ENCODE peak calls at places on chromosomes 5 and 9, in ten cellular contexts. M is lower leg skin, L is fibroblast of mammary gland, B is B cell, N is A673, R is breast epithelium, W is ovary, S is HFF-Myc, P is fibroblast of the aortic adventitia, G is fibroblast of lung. O is an unnamed sample.

GRCh38 chr5:144183254-144183889 is 12.7 kb downstream of the KCTD16 start:
- DNase-seq in W (no peak), B (peak; percentile 37), G (peak; percentile 56), P (peak; percentile 71), L (peak; percentile 75), S (no peak), N (peak; percentile 33), M (no peak), R (no peak), O (no peak)

GRCh38 chr5:83911367-83911919 is 190.8 kb upstream of the HAPLN1 start:
- DNase-seq in L (no peak), P (no peak), S (no peak), B (no peak), N (no peak), R (no peak), M (no peak), W (no peak), G (no peak), O (no peak)

GRCh38 chr5:87048156-87048555 is 219.5 kb upstream of the RASA1 start:
- DNase-seq in L (peak; percentile 14), B (no peak), S (peak; percentile 12), R (no peak), N (peak; percentile 18), M (no peak), P (no peak), G (no peak), W (no peak), O (no peak)

GRCh38 chr5:40572947-40573346 is 106.8 kb upstream of the PTGER4 start:
- DNase-seq in L (peak; percentile 94), M (no peak), N (peak; percentile 36), G (peak; percentile 23), R (no peak), S (peak; percentile 87), B (no peak), P (peak; percentile 76), W (no peak), O (no peak)

GRCh38 chr5:7856855-7857254 is 5.9 kb upstream of the CFAP90 start:
- DNase-seq in L (peak; percentile 51), B (peak; percentile 9), M (no peak), P (peak; percentile 40), W (no peak), N (peak; percentile 67), S (no peak), R (no peak), G (peak; percentile 31), O (no peak)

GRCh38 chr5:50595199-50595598 is 71.2 kb upstream of the PARP8 start:
- DNase-seq in G (peak; percentile 92), P (peak; percentile 93), R (no peak), B (no peak), S (peak; percentile 69), M (no peak), W (no peak), N (no peak), L (peak; percentile 92), O (no peak)

GRCh38 chr5:59092758-59093157 is 509.9 kb downstream of the RAB3C start:
- DNase-seq in M (no peak), B (no peak), W (no peak), N (no peak), R (no peak), S (no peak), L (no peak), P (peak; percentile 31), G (no peak), O (no peak)

GRCh38 chr5:140868721-140869554 is at the start of gene PCDHA11:
- DNase-seq in W (no peak), M (no peak), N (peak; percentile 85), B (no peak), R (no peak), G (no peak), P (no peak), L (peak; percentile 12), S (no peak), O (no peak)

GRCh38 chr9:96612105-96612965 is 7.3 kb downstream of the CDC14B start:
- DNase-seq in N (peak; percentile 53), M (peak; percentile 89), R (no peak), G (peak; percentile 92), L (peak; percentile 96), S (peak; percentile 50), W (no peak), P (peak; percentile 80), B (no peak), O (no peak)

GRCh38 chr9:107141967-107142366 is 141.1 kb upstream of the RAD23B start:
- DNase-seq in R (no peak), P (peak; percentile 12), B (no peak), G (peak; percentile 10), S (no peak), L (peak; percentile 29), M (no peak), N (peak; percentile 7), W (no peak), O (no peak)
- TF ChIP-seq CTCF in R (no peak), P (peak; percentile 28), B (no peak), G (no peak), S (peak; percentile 25), L (peak; percentile 38), M (no peak), N (peak; percentile 37), W (no peak), O (peak; percentile 38)

GRCh38 chr5:72523960-72524582 is 16.9 kb upstream of the ZNF366 start:
- DNase-seq in B (peak; percentile 57), P (peak; percentile 94), M (no peak), L (peak; percentile 92), S (peak; percentile 55), N (peak; percentile 68), W (no peak), R (no peak), G (peak; percentile 80), O (no peak)
- TF ChIP-seq CTCF in B (peak; percentile 65), P (peak; percentile 61), M (no peak), L (peak; percentile 73), S (peak; percentile 45), N (peak; percentile 70), W (no peak), R (peak; percentile 54), G (peak; percentile 59), O (peak; percentile 71)

GRCh38 chr9:83920942-83921707 is at the start of gene KIF27:
- DNase-seq in R (peak; percentile 99), P (peak; percentile 95), S (peak; percentile 83), G (peak; percentile 95), N (peak; percentile 97), M (peak; percentile 100), B (peak; percentile 96), L (peak; percentile 94), W (peak; percentile 100), O (peak; percentile 99)
- TF ChIP-seq CTCF in R (peak; percentile 59), P (peak; percentile 51), S (peak; percentile 16), G (no peak), N (peak; percentile 49), M (no peak), B (peak; percentile 71), L (no peak), W (peak; percentile 74), O (peak; percentile 75)

DNA sequence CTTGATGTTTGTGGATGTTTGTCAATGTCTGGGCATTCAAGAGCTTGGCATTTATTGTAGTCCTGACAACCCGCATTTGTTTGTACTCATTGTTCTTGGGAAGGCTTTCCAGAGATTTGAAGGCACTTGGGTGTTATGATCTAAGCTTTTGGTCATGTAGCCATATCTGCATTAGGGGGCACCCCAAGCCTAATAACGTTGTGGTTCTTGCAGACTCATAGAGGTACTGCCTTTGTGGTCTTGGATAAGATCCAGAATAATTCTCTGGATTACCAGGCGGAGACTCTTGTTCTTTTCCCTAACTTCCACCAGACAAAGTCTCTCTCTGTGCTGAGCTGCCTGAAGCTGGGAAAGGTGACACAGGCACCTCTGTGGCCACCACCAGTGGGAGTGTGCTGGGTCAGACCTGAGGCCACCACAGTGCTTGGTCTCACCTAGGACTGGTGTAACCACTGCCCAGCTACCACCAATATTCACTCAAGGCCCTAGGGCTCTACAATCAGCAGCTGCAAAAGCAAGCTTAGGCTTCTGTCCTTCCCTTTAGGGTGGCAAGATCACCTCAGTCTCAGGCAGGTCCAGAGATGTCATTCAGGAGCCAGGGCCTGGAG is 144.4 kb upstream of the TAS2R1 start:
- DNase-seq in G (peak; percentile 77), M (no peak), B (no peak), R (no peak), N (peak; percentile 2), L (peak; percentile 46), W (no peak), P (peak; percentile 84), S (no peak), O (no peak)
- TF ChIP-seq CTCF in G (peak; percentile 44), M (no peak), B (no peak), R (no peak), N (no peak), L (peak; percentile 19), W (no peak), P (peak; percentile 49), S (peak; percentile 42), O (no peak)